ENCODE peak calls at places on chromosomes 2 and 18, in ten cellular contexts. G is suprapubic skin, K is uterus, X is body of pancreas, M is right lobe of liver, Z is transverse colon, J is A549, O is stomach, Q is heart left ventricle, W is IMR-90. U is an unnamed sample.
A peak's percentile ranks its signal among the peaks of the same experiment; 100 is the strongest.

GRCh38 chr2:62441824-62442223 is 64.2 kb downstream of the TMEM17 start:
- DNase-seq in G (no peak), K (no peak), X (no peak), M (no peak), Z (no peak), J (no peak), O (no peak), Q (no peak), W (no peak), U (no peak)

GRCh38 chr2:100242891-100243670 is 79.2 kb downstream of the LONRF2 start:
- DNase-seq in G (peak; percentile 73), K (peak; percentile 60), X (peak; percentile 75), M (peak; percentile 80), Z (peak; percentile 61), J (peak; percentile 43), O (peak; percentile 74), Q (peak; percentile 84), W (peak; percentile 70), U (no peak)

GRCh38 chr18:32907215-32907590 is 134.4 kb upstream of the KLHL14 start:
- DNase-seq in G (no peak), K (no peak), X (no peak), M (no peak), Z (no peak), J (no peak), O (no peak), Q (no peak), W (no peak), U (no peak)

GRCh38 chr18:73544032-73544431 is 603.6 kb downstream of the FBXO15 start:
- DNase-seq in G (no peak), K (no peak), X (no peak), M (no peak), Z (no peak), J (no peak), O (no peak), Q (no peak), W (no peak), U (no peak)

GRCh38 chr2:101986386-101986785 is 5.4 kb upstream of the IL1R2 start:
- DNase-seq in G (no peak), K (no peak), X (no peak), M (no peak), Z (no peak), J (no peak), O (no peak), Q (no peak), W (no peak), U (no peak)

GRCh38 chr18:34837769-34838194 is 127.7 kb downstream of the DTNA start:
- DNase-seq in G (no peak), K (no peak), X (no peak), M (no peak), Z (no peak), J (no peak), O (no peak), Q (no peak), W (peak; percentile 12), U (no peak)

GRCh38 chr2:129758461-129759185 is 220.8 kb upstream of the RAB6C start:
- DNase-seq in G (peak; percentile 67), K (no peak), X (no peak), M (peak; percentile 51), Z (no peak), J (no peak), O (no peak), Q (no peak), W (no peak), U (no peak)

GRCh38 chr2:85887566-85888019 is 1.2 kb downstream of the ST3GAL5 start:
- DNase-seq in G (peak; percentile 83), K (peak; percentile 52), X (peak; percentile 41), M (peak; percentile 87), Z (peak; percentile 62), J (peak; percentile 43), O (peak; percentile 53), Q (peak; percentile 74), W (peak; percentile 40), U (peak; percentile 27)

GRCh38 chr18:55510809-55511208 is 77.2 kb downstream of the TCF4 start:
- DNase-seq in G (no peak), K (no peak), X (no peak), M (no peak), Z (no peak), J (no peak), O (no peak), Q (no peak), W (peak; percentile 92), U (no peak)

GRCh38 chr2:206764673-206765241 is 371 bp downstream of the MDH1B start:
- DNase-seq in G (no peak), K (no peak), X (no peak), M (no peak), Z (no peak), J (peak; percentile 3), O (no peak), Q (no peak), W (peak; percentile 1), U (no peak)

GRCh38 chr2:33518929-33519328 is 42.5 kb downstream of the RASGRP3 start:
- DNase-seq in G (no peak), K (no peak), X (no peak), M (no peak), Z (no peak), J (no peak), O (no peak), Q (no peak), W (peak; percentile 83), U (no peak)

GRCh38 chr2:15763106-15763821 is 171.6 kb downstream of the DDX1 start:
- DNase-seq in G (no peak), K (no peak), X (no peak), M (no peak), Z (no peak), J (no peak), O (no peak), Q (no peak), W (no peak), U (no peak)

GRCh38 chr2:42360493-42360889 is 526 bp downstream of the COX7A2L start:
- DNase-seq in G (no peak), K (no peak), X (no peak), M (no peak), Z (no peak), J (no peak), O (no peak), Q (no peak), W (no peak), U (no peak)

GRCh38 chr2:45710468-45710867 is 59.0 kb downstream of the PRKCE start:
- DNase-seq in G (no peak), K (no peak), X (no peak), M (no peak), Z (no peak), J (no peak), O (no peak), Q (no peak), W (no peak), U (no peak)

GRCh38 chr2:142076319-142076718 is 54.5 kb downstream of the LRP1B start:
- DNase-seq in G (no peak), K (no peak), X (no peak), M (no peak), Z (no peak), J (no peak), O (no peak), Q (no peak), W (no peak), U (no peak)

GRCh38 chr2:158414538-158414937 is 42.0 kb downstream of the CCDC148 start:
- DNase-seq in G (no peak), K (no peak), X (no peak), M (no peak), Z (no peak), J (no peak), O (no peak), Q (no peak), W (peak; percentile 64), U (no peak)

GRCh38 chr2:181258761-181259160 is 198.4 kb upstream of the ITGA4 start:
- DNase-seq in G (no peak), K (no peak), X (no peak), M (no peak), Z (no peak), J (no peak), O (no peak), Q (no peak), W (peak; percentile 40), U (no peak)

GRCh38 chr18:24428709-24429108 is 2.2 kb downstream of the IMPACT start:
- DNase-seq in G (no peak), K (no peak), X (no peak), M (no peak), Z (no peak), J (no peak), O (no peak), Q (no peak), W (no peak), U (no peak)

GRCh38 chr18:24429188-24429587 is 2.7 kb downstream of the IMPACT start:
- DNase-seq in G (no peak), K (no peak), X (no peak), M (no peak), Z (no peak), J (no peak), O (no peak), Q (no peak), W (no peak), U (no peak)

GRCh38 chr18:24426073-24426397 is 435 bp upstream of the IMPACT start:
- DNase-seq in G (no peak), K (no peak), X (no peak), M (no peak), Z (no peak), J (no peak), O (no peak), Q (no peak), W (no peak), U (no peak)

GRCh38 chr18:24427484-24427883 is 1.0 kb downstream of the IMPACT start:
- DNase-seq in G (no peak), K (no peak), X (no peak), M (no peak), Z (no peak), J (no peak), O (no peak), Q (no peak), W (peak; percentile 19), U (no peak)

GRCh38 chr18:24426398-24427294 is at the start of gene IMPACT:
- DNase-seq in G (peak; percentile 82), K (peak; percentile 81), X (peak; percentile 84), M (peak; percentile 89), Z (peak; percentile 84), J (peak; percentile 69), O (peak; percentile 85), Q (peak; percentile 93), W (peak; percentile 72), U (peak; percentile 9)
- TF ChIP-seq POLR2A in G (no peak), K (peak; percentile 52), X (peak; percentile 61), M (peak; percentile 79), Z (no peak), J (peak; percentile 86), O (no peak), Q (no peak), W (peak; percentile 62), U (peak; percentile 62)

GRCh38 chr2:119255760-119256573 is 32.3 kb downstream of the STEAP3 start:
- DNase-seq in G (no peak), K (no peak), X (no peak), M (no peak), Z (no peak), J (peak; percentile 41), O (no peak), Q (no peak), W (peak; percentile 98), U (no peak)
- H3K27ac ChIP-seq in G (no peak overlapping the region), K (no peak overlapping the region), X (no peak overlapping the region), M (no peak overlapping the region), Z (no peak overlapping the region), J (peak overlapping the region; percentile 84), O (no peak overlapping the region), Q (no peak overlapping the region), W (peak overlapping the region; percentile 3), U (no peak overlapping the region)

GRCh38 chr2:20212459-20212870 is 12.5 kb downstream of the SDC1 start:
- DNase-seq in G (no peak), K (no peak), X (no peak), M (no peak), Z (no peak), J (no peak), O (no peak), Q (peak; percentile 49), W (peak; percentile 51), U (no peak)
- TF ChIP-seq POLR2A in G (no peak), K (no peak), X (no peak), M (no peak), Z (no peak), J (no peak), O (no peak), Q (no peak), W (no peak), U (peak; percentile 18)

GRCh38 chr2:134019871-134020270 is 234.0 kb upstream of the MGAT5 start:
- DNase-seq in G (no peak), K (no peak), X (no peak), M (no peak), Z (no peak), J (no peak), O (no peak), Q (no peak), W (no peak), U (no peak)
- H3K27ac ChIP-seq in G (no peak overlapping the region), K (no peak overlapping the region), X (no peak overlapping the region), M (no peak overlapping the region), Z (no peak overlapping the region), J (no peak overlapping the region), O (no peak overlapping the region), Q (no peak overlapping the region), W (no peak overlapping the region), U (no peak overlapping the region)

U was measured in esophagus squamous epithelium.